ENCODE peak calls at places on chromosomes 16 and 17, in six cellular contexts. A is tibial nerve, T is A549, W is GM12878, C is lower leg skin, S is vagina. M is an unnamed sample.

GRCh38 chr17:57985675-57985974 is 2.4 kb downstream of the VEZF1 start:
- DNase-seq in A (no peak), T (peak; percentile 43), W (no peak), C (no peak), S (no peak), M (no peak)

GRCh38 chr16:84657229-84657837 is 9.0 kb downstream of the KLHL36 start:
- DNase-seq in A (no peak), T (no peak), W (no peak), C (no peak), S (no peak), M (no peak)

GRCh38 chr16:1543085-1543896 is 9.8 kb downstream of the TMEM204 start:
- DNase-seq in A (no peak), T (peak; percentile 38), W (peak; percentile 20), C (no peak), S (no peak), M (peak; percentile 49)

GRCh38 chr17:14737984-14738651 is 437.2 kb downstream of the HS3ST3B1 start:
- DNase-seq in A (peak; percentile 19), T (peak; percentile 99), W (no peak), C (peak; percentile 89), S (peak; percentile 96), M (peak; percentile 65)

GRCh38 chr17:2390199-2390880 is 10.5 kb downstream of the MNT start:
- DNase-seq in A (no peak), T (no peak), W (no peak), C (peak; percentile 88), S (no peak), M (no peak)

GRCh38 chr17:57356722-57357391 is 100.5 kb downstream of the MSI2 start:
- DNase-seq in A (no peak), T (no peak), W (no peak), C (no peak), S (no peak), M (no peak)

GRCh38 chr17:78325076-78325712 is 34.7 kb downstream of the SOCS3 start:
- DNase-seq in A (no peak), T (no peak), W (no peak), C (peak; percentile 94), S (no peak), M (peak; percentile 79)

GRCh38 chr17:44794699-44795413 is 35.2 kb downstream of the GJC1 start:
- DNase-seq in A (no peak), T (peak; percentile 84), W (no peak), C (peak; percentile 76), S (no peak), M (no peak)

GRCh38 chr16:84288902-84289301 is 5.8 kb upstream of the WFDC1 start:
- DNase-seq in A (no peak), T (no peak), W (no peak), C (no peak), S (no peak), M (no peak)

GRCh38 chr17:71304498-71305158 is 816.2 kb upstream of the SOX9 start:
- DNase-seq in A (no peak), T (no peak), W (no peak), C (no peak), S (no peak), M (no peak)

GRCh38 chr17:35780876-35781409 is 14.5 kb downstream of the MMP28 start:
- DNase-seq in A (no peak), T (no peak), W (no peak), C (no peak), S (no peak), M (no peak)

GRCh38 chr17:76791053-76791980 is 53.4 kb downstream of the MFSD11 start:
- DNase-seq in A (no peak), T (peak; percentile 34), W (peak; percentile 33), C (no peak), S (no peak), M (no peak)

GRCh38 chr16:70267516-70267915 is 15.8 kb upstream of the EXOSC6 start:
- DNase-seq in A (no peak), T (peak; percentile 67), W (no peak), C (no peak), S (no peak), M (no peak)

GRCh38 chr16:51615141-51615540 is 464.1 kb upstream of the SALL1 start:
- DNase-seq in A (no peak), T (no peak), W (no peak), C (no peak), S (no peak), M (no peak)

GRCh38 chr17:72030067-72030899 is 90.5 kb upstream of the SOX9 start:
- DNase-seq in A (no peak), T (peak; percentile 82), W (peak; percentile 71), C (peak; percentile 87), S (no peak), M (no peak)

GRCh38 chr17:83195330-83196087 is 116.1 kb downstream of the METRNL start:
- DNase-seq in A (peak; percentile 58), T (no peak), W (no peak), C (peak; percentile 93), S (no peak), M (peak; percentile 9)

GRCh38 chr17:46042248-46042647 is 43.2 kb downstream of the STH start:
- DNase-seq in A (no peak), T (no peak), W (no peak), C (no peak), S (no peak), M (no peak)

GRCh38 chr17:35807371-35808144 is 1.7 kb upstream of the TAF15 start:
- DNase-seq in A (no peak), T (no peak), W (no peak), C (no peak), S (no peak), M (no peak)

GRCh38 chr17:72635034-72635654 is 457.3 kb downstream of the SLC39A11 start:
- DNase-seq in A (no peak), T (no peak), W (no peak), C (no peak), S (no peak), M (no peak)

GRCh38 chr17:58318627-58319180 is 9.9 kb downstream of the TSPOAP1 start:
- DNase-seq in A (no peak), T (no peak), W (no peak), C (no peak), S (no peak), M (no peak)

GRCh38 chr16:56424791-56425438 is 430 bp downstream of the AMFR start:
- DNase-seq in A (no peak), T (no peak), W (no peak), C (peak; percentile 89), S (no peak), M (no peak)

GRCh38 chr17:17044846-17045561 is 2.7 kb downstream of the MPRIP start:
- DNase-seq in A (no peak), T (peak; percentile 71), W (peak; percentile 35), C (peak; percentile 81), S (no peak), M (no peak)

GRCh38 chr17:32795339-32795979 is 81.5 kb downstream of the MYO1D start:
- DNase-seq in A (no peak), T (no peak), W (no peak), C (no peak), S (no peak), M (no peak)

GRCh38 chr17:64781810-64782555 is 119.9 kb upstream of the SMURF2 start:
- DNase-seq in A (no peak), T (no peak), W (no peak), C (peak; percentile 85), S (no peak), M (no peak)

GRCh38 chr17:64780096-64781012 is 118.2 kb upstream of the SMURF2 start:
- DNase-seq in A (no peak), T (peak; percentile 62), W (no peak), C (peak; percentile 94), S (no peak), M (no peak)

GRCh38 chr17:64781013-64781392 is 118.9 kb upstream of the SMURF2 start:
- DNase-seq in A (no peak), T (no peak), W (no peak), C (peak; percentile 84), S (no peak), M (no peak)

GRCh38 chr17:64779344-64780095 is 117.4 kb upstream of the SMURF2 start:
- DNase-seq in A (no peak), T (no peak), W (no peak), C (peak; percentile 87), S (no peak), M (no peak)

DNA sequence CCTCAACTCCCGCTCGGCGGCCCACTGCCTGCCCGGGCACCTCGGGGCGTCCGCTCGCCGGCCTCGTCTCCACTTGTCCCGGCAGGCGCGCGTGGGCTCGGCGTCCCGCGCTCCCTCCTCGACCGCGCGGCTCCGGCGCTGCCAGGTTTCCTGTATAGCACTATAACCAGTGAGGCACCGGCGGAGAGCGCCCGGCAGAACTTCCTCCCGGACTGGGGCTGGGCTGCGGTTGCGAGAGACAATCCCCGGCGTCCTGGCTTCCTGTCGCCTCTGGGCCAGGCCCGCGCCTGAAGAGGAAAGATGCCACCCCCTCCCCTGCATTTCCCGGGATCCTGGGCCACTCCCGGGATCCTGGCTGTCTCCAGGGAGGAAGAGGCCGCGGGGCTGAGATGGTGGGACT is 119.3 kb upstream of the SMURF2 start:
- DNase-seq in A (no peak), T (no peak), W (no peak), C (peak; percentile 95), S (no peak), M (no peak)
- H3K4me3 ChIP-seq in A (peak overlapping the region; percentile 18), T (peak overlapping the region; percentile 51), W (no peak overlapping the region), C (no peak overlapping the region), S (peak overlapping the region; percentile 56), M (peak overlapping the region; percentile 40)

GRCh38 chr17:50344712-50345380 is 1.1 kb upstream of the XYLT2 start:
- DNase-seq in A (no peak), T (no peak), W (no peak), C (peak; percentile 85), S (no peak), M (no peak)

GRCh38 chr17:50346313-50347086 is 574 bp downstream of the XYLT2 start:
- DNase-seq in A (no peak), T (no peak), W (no peak), C (peak; percentile 90), S (no peak), M (peak; percentile 33)

GRCh38 chr17:50347087-50347893 is 1.4 kb downstream of the XYLT2 start:
- DNase-seq in A (no peak), T (no peak), W (no peak), C (no peak), S (no peak), M (no peak)

GRCh38 chr17:50347894-50348291 is 2.0 kb downstream of the XYLT2 start:
- DNase-seq in A (no peak), T (no peak), W (no peak), C (no peak), S (no peak), M (no peak)

GRCh38 chr17:50345443-50346312 is at the start of gene XYLT2:
- DNase-seq in A (peak; percentile 76), T (peak; percentile 85), W (no peak), C (peak; percentile 95), S (no peak), M (peak; percentile 72)
- TF ChIP-seq CTCF in A (no peak), T (no peak), W (no peak), C (no peak), S (no peak), M (no peak)

DNA sequence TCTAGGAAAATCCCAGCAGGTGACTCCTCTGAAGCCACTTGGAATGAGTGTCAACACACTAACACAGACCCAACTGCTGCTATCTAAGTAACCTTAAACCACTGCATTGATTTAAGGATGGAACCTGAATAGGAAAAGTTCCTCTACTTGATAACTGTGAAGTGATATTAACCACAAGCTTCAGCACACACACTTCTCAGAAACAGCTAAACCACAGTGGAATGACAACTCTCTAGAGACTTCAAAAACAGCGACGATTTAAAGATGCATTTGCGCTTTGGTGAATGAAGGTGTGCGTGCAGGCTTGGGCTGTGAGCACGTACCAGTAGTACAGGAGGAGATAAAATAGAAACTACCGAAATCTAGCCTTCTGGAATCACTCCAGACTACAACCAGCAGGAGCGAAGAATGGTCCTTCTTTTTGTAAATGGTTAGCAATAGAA is 137.6 kb upstream of the CORO6 start:
- DNase-seq in A (no peak), T (no peak), W (peak; percentile 85), C (no peak), S (no peak), M (no peak)
- TF ChIP-seq POLR2A in A (no peak), T (no peak), W (no peak), C (no peak), S (no peak), M (no peak)

GRCh38 chr16:31110106-31111034 is 2.2 kb downstream of the BCKDK start:
- DNase-seq in A (no peak), T (no peak), W (no peak), C (no peak), S (no peak), M (peak; percentile 40)
- H3K4me3 ChIP-seq in A (no peak overlapping the region), T (no peak overlapping the region), W (no peak overlapping the region), C (no peak overlapping the region), S (no peak overlapping the region), M (no peak overlapping the region)